ENCODE peak calls at places on chromosome 17, in seven cellular contexts. M is HEK293T; B is T-helper 9 cell; H is ELF-1; T is stimulated activated CD8-positive, alpha-beta memory T cell treated with anti-CD3 and anti-CD28 coated beads, Interleukin-4, amount 100 ng/mL, for 1 hour; U is A549; S is Right ventricle myocardium superior. J is an unnamed sample.

GRCh38 chr17:32445075-32445427 is 741 bp downstream of the PSMD11 start:
- DNase-seq in S (no peak), T (no peak), U (peak; percentile 70), H (peak; percentile 67), M (peak; percentile 13), B (peak; percentile 6), J (no peak)

GRCh38 chr17:82224666-82225065 is 4.2 kb upstream of the SLC16A3 start:
- DNase-seq in S (no peak), T (no peak), H (no peak), U (no peak), M (no peak), B (no peak), J (no peak)

GRCh38 chr17:79664925-79665738 is 54.3 kb upstream of the RBFOX3 start:
- DNase-seq in S (peak; percentile 87), T (no peak), H (peak; percentile 73), U (no peak), B (no peak), M (no peak), J (no peak)

GRCh38 chr17:75065562-75066151 is 18.6 kb downstream of the KCTD2 start:
- DNase-seq in T (no peak), S (no peak), M (no peak), B (no peak), H (no peak), U (no peak), J (no peak)

GRCh38 chr17:17004251-17004996 is 32.5 kb upstream of the TNFRSF13B start:
- DNase-seq in M (no peak), B (no peak), S (peak; percentile 25), U (no peak), H (no peak), T (no peak), J (peak; percentile 63)

GRCh38 chr17:51258756-51259573 is 884 bp downstream of the MBTD1 start:
- DNase-seq in T (no peak), B (no peak), M (peak; percentile 36), H (peak; percentile 40), S (no peak), U (peak; percentile 34), J (peak; percentile 80)

GRCh38 chr17:59332890-59333377 is 1.5 kb downstream of the YPEL2 start:
- DNase-seq in S (peak; percentile 53), M (no peak), H (peak; percentile 21), B (no peak), T (no peak), U (no peak), J (no peak)

GRCh38 chr17:63358956-63359355 is 87.2 kb downstream of the CYB561 start:
- DNase-seq in B (no peak), U (no peak), S (no peak), M (no peak), T (no peak), H (no peak), J (no peak)

GRCh38 chr17:66831383-66832220 is 3.3 kb upstream of the CACNG5 start:
- DNase-seq in B (no peak), U (no peak), M (no peak), T (no peak), S (no peak), H (no peak), J (no peak)

GRCh38 chr17:78438694-78439325 is 60.4 kb downstream of the PGS1 start:
- DNase-seq in T (no peak), H (no peak), B (no peak), M (no peak), U (no peak), S (no peak), J (no peak)

GRCh38 chr17:57243171-57243622 is 13.1 kb upstream of the MSI2 start:
- DNase-seq in S (peak; percentile 74), U (peak; percentile 88), M (peak; percentile 86), T (peak; percentile 46), B (peak; percentile 76), H (peak; percentile 83), J (no peak)

GRCh38 chr17:75783803-75784472 is 668 bp upstream of the UNK start:
- DNase-seq in H (no peak), U (no peak), B (peak; percentile 14), T (no peak), S (peak; percentile 51), M (no peak), J (peak; percentile 83)

GRCh38 chr17:29568331-29569244 is at the start of gene TP53I13:
- DNase-seq in M (peak; percentile 77), H (peak; percentile 73), T (no peak), S (peak; percentile 93), B (peak; percentile 85), U (peak; percentile 82), J (peak; percentile 96)

GRCh38 chr17:37714897-37715296 is 30.0 kb downstream of the HNF1B start:
- DNase-seq in B (no peak), H (no peak), S (no peak), U (peak; percentile 53), M (no peak), T (no peak), J (no peak)

GRCh38 chr17:79211061-79211770 is 136.6 kb downstream of the ENGASE start:
- DNase-seq in H (no peak), B (no peak), T (no peak), U (no peak), M (no peak), S (peak; percentile 35), J (no peak)

GRCh38 chr17:12523244-12523643 is 142.4 kb upstream of the MYOCD start:
- DNase-seq in T (no peak), B (no peak), M (no peak), U (no peak), S (no peak), H (no peak), J (no peak)

GRCh38 chr17:77356690-77357201 is 216.0 kb downstream of the SEC14L1 start:
- DNase-seq in U (peak; percentile 51), T (no peak), S (no peak), H (no peak), B (no peak), M (no peak), J (peak; percentile 76)

GRCh38 chr17:81295678-81296381 is 723 bp upstream of the SLC38A10 start:
- DNase-seq in H (peak; percentile 61), M (peak; percentile 59), U (peak; percentile 91), S (no peak), B (peak; percentile 47), T (no peak), J (peak; percentile 84)

GRCh38 chr17:18932360-18933055 is 19.5 kb upstream of the SLC5A10 start:
- DNase-seq in T (no peak), S (no peak), M (no peak), B (no peak), H (no peak), U (no peak), J (no peak)

GRCh38 chr17:46742539-46743270 is 75.8 kb downstream of the WNT3 start:
- DNase-seq in B (no peak), T (no peak), S (no peak), U (peak; percentile 76), H (no peak), M (peak; percentile 19), J (no peak)

GRCh38 chr17:29959658-29960337 is 18.4 kb downstream of the EFCAB5 start:
- DNase-seq in S (no peak), H (peak; percentile 14), M (no peak), U (no peak), B (no peak), T (no peak), J (no peak)

GRCh38 chr17:6627019-6627418 is 13.5 kb downstream of the KIAA0753 start:
- DNase-seq in U (no peak), T (no peak), S (no peak), B (no peak), H (no peak), M (no peak), J (no peak)

GRCh38 chr17:29066053-29066452 is 23.1 kb downstream of the PIPOX start:
- DNase-seq in U (no peak), H (no peak), T (no peak), S (no peak), B (no peak), M (no peak), J (no peak)

GRCh38 chr17:81128774-81129173 is 36.5 kb upstream of the PVALEF start:
- DNase-seq in T (no peak), U (no peak), H (no peak), M (no peak), S (no peak), B (no peak), J (no peak)

GRCh38 chr17:43468746-43469544 is 14.8 kb upstream of the DHX8 start:
- DNase-seq in B (no peak), S (no peak), M (no peak), U (no peak), H (no peak), T (no peak), J (no peak)

GRCh38 chr17:75684924-75685323 is 17.8 kb downstream of the SAP30BP start:
- DNase-seq in H (peak; percentile 22), S (no peak), M (no peak), B (no peak), T (no peak), U (no peak), J (peak; percentile 53)

GRCh38 chr17:78979780-78980623 is at the start of gene LGALS3BP:
- DNase-seq in U (peak; percentile 85), B (no peak), S (peak; percentile 86), T (no peak), H (peak; percentile 77), M (no peak), J (peak; percentile 93)

GRCh38 chr17:50063516-50064252 is 7.8 kb downstream of the ITGA3 start:
- DNase-seq in S (no peak), U (no peak), M (no peak), B (no peak), H (no peak), T (no peak), J (peak; percentile 72)

GRCh38 chr17:82823004-82823403 is 16.8 kb downstream of the ZNF750 start:
- DNase-seq in B (no peak), U (peak; percentile 45), T (no peak), H (no peak), S (peak; percentile 37), M (no peak), J (peak; percentile 26)

GRCh38 chr17:73155410-73156165 is 9.2 kb upstream of the SSTR2 start:
- DNase-seq in B (no peak), T (no peak), S (no peak), M (no peak), H (peak; percentile 58), U (no peak), J (no peak)

GRCh38 chr17:50381920-50382319 is 8.9 kb downstream of the EME1 start:
- DNase-seq in T (no peak), B (no peak), M (no peak), U (no peak), H (no peak), S (no peak), J (no peak)

GRCh38 chr17:28577466-28577824 is 750 bp upstream of the ALDOC start:
- DNase-seq in M (no peak), B (no peak), U (no peak), H (no peak), S (no peak), T (no peak), J (no peak)

GRCh38 chr17:56096026-56096807 is 57.1 kb upstream of the ANKFN1 start:
- DNase-seq in U (no peak), S (no peak), M (no peak), T (no peak), B (no peak), H (no peak), J (no peak)

GRCh38 chr17:35747540-35748017 is 5.5 kb downstream of the GAS2L2 start:
- DNase-seq in H (peak; percentile 91), M (peak; percentile 72), U (peak; percentile 95), S (peak; percentile 78), T (peak; percentile 47), B (peak; percentile 72), J (peak; percentile 86)

GRCh38 chr17:37519241-37519985 is 29.7 kb downstream of the DUSP14 start:
- DNase-seq in H (no peak), B (no peak), T (no peak), S (no peak), U (no peak), M (no peak), J (no peak)

GRCh38 chr17:28371245-28372202 is at the start of gene SARM1:
- DNase-seq in H (peak; percentile 96), S (peak; percentile 92), U (peak; percentile 95), B (peak; percentile 68), T (peak; percentile 60), M (peak; percentile 83), J (peak; percentile 97)